ENCODE peak calls at places on chromosomes 12 and 14, in six cellular contexts. One of them, this sample, is unnamed.

GRCh38 chr14:94769413-94770250 is at the start of gene GSC:
- DNase-seq in breast epithelium: no peak
- DNase-seq in AG10803: peak; percentile 63
- DNase-seq in heart right ventricle: peak; percentile 42
- DNase-seq in lower leg skin: peak; percentile 89
- DNase-seq in GM23248: peak; percentile 84
- DNase-seq in this sample: peak; percentile 80

GRCh38 chr14:63852817-63853730 is at the start of gene SYNE2:
- DNase-seq in heart right ventricle: peak; percentile 84
- DNase-seq in breast epithelium: peak; percentile 75
- DNase-seq in lower leg skin: peak; percentile 95
- DNase-seq in GM23248: peak; percentile 78
- DNase-seq in AG10803: peak; percentile 61
- DNase-seq in this sample: peak; percentile 89

GRCh38 chr12:59151243-59151642 is 230.9 kb upstream of the LRIG3 start:
- DNase-seq in GM23248: peak; percentile 56
- DNase-seq in breast epithelium: no peak
- DNase-seq in heart right ventricle: no peak
- DNase-seq in AG10803: peak; percentile 64
- DNase-seq in lower leg skin: no peak
- DNase-seq in this sample: no peak

GRCh38 chr14:72513994-72514659 is 379.8 kb downstream of the DPF3 start:
- DNase-seq in AG10803: peak; percentile 58
- DNase-seq in GM23248: peak; percentile 81
- DNase-seq in lower leg skin: peak; percentile 57
- DNase-seq in heart right ventricle: no peak
- DNase-seq in breast epithelium: no peak
- DNase-seq in this sample: peak; percentile 60

GRCh38 chr12:51028126-51028810 is 2.1 kb upstream of the SLC11A2 start:
- DNase-seq in heart right ventricle: no peak
- DNase-seq in GM23248: peak; percentile 77
- DNase-seq in breast epithelium: no peak
- DNase-seq in lower leg skin: no peak
- DNase-seq in AG10803: peak; percentile 46
- DNase-seq in this sample: peak; percentile 86

GRCh38 chr12:46414591-46415268 is 42.2 kb upstream of the SLC38A2 start:
- DNase-seq in GM23248: no peak
- DNase-seq in heart right ventricle: no peak
- DNase-seq in lower leg skin: no peak
- DNase-seq in AG10803: no peak
- DNase-seq in breast epithelium: no peak
- DNase-seq in this sample: no peak

GRCh38 chr12:13170892-13171490 is 25.5 kb upstream of the EMP1 start:
- DNase-seq in AG10803: peak; percentile 68
- DNase-seq in GM23248: peak; percentile 62
- DNase-seq in heart right ventricle: no peak
- DNase-seq in lower leg skin: no peak
- DNase-seq in breast epithelium: no peak
- DNase-seq in this sample: no peak

GRCh38 chr12:116594325-116595038 is 35.3 kb downstream of the MAP1LC3B2 start:
- DNase-seq in AG10803: no peak
- DNase-seq in GM23248: no peak
- DNase-seq in breast epithelium: no peak
- DNase-seq in lower leg skin: peak; percentile 89
- DNase-seq in heart right ventricle: peak; percentile 40
- DNase-seq in this sample: no peak

GRCh38 chr14:87754512-87755223 is 238.3 kb downstream of the GALC start:
- DNase-seq in heart right ventricle: no peak
- DNase-seq in GM23248: no peak
- DNase-seq in AG10803: no peak
- DNase-seq in lower leg skin: no peak
- DNase-seq in breast epithelium: no peak
- DNase-seq in this sample: no peak

GRCh38 chr12:75944905-75945412 is 86.6 kb downstream of the PHLDA1 start:
- DNase-seq in AG10803: no peak
- DNase-seq in breast epithelium: no peak
- DNase-seq in lower leg skin: no peak
- DNase-seq in GM23248: no peak
- DNase-seq in heart right ventricle: no peak
- DNase-seq in this sample: no peak

GRCh38 chr12:119182701-119183493 is 4.2 kb downstream of the HSPB8 start:
- DNase-seq in breast epithelium: no peak
- DNase-seq in AG10803: no peak
- DNase-seq in lower leg skin: no peak
- DNase-seq in GM23248: no peak
- DNase-seq in heart right ventricle: no peak
- DNase-seq in this sample: no peak

GRCh38 chr12:119180380-119181040 is 1.8 kb downstream of the HSPB8 start:
- DNase-seq in heart right ventricle: peak; percentile 48
- DNase-seq in breast epithelium: no peak
- DNase-seq in AG10803: peak; percentile 74
- DNase-seq in lower leg skin: peak; percentile 92
- DNase-seq in GM23248: peak; percentile 86
- DNase-seq in this sample: no peak

GRCh38 chr12:119183942-119184695 is 5.4 kb downstream of the HSPB8 start:
- DNase-seq in breast epithelium: no peak
- DNase-seq in heart right ventricle: peak; percentile 52
- DNase-seq in lower leg skin: no peak
- DNase-seq in AG10803: no peak
- DNase-seq in GM23248: peak; percentile 26
- DNase-seq in this sample: no peak

GRCh38 chr12:119181202-119181601 is 2.5 kb downstream of the HSPB8 start:
- DNase-seq in heart right ventricle: no peak
- DNase-seq in breast epithelium: no peak
- DNase-seq in AG10803: no peak
- DNase-seq in lower leg skin: no peak
- DNase-seq in GM23248: no peak
- DNase-seq in this sample: no peak

DNA sequence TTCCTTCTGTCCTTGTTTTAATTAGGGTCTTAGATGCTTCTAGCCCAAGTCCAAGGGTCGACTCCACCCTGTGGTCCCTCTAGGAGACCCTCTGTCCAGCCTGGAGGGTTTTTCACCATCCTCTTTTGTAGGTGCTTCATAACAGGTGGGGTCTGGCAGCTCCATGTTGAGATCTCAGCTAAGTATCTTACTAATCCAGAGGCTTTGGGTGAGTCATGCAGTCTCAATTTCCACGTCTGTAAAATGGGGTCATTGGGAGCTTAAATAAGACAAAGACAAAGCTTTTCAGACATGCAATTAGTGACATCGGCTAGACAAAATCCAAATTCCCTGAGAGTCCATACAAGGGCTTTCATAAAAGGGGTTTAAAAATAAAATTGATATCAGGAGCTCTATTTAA is 3.2 kb downstream of the HSPB8 start:
- DNase-seq in GM23248: no peak
- DNase-seq in AG10803: no peak
- DNase-seq in lower leg skin: no peak
- DNase-seq in heart right ventricle: no peak
- DNase-seq in breast epithelium: no peak
- DNase-seq in this sample: no peak
- H3K4me3 ChIP-seq in GM23248: no peak overlapping the region
- H3K4me3 ChIP-seq in AG10803: no peak overlapping the region
- H3K4me3 ChIP-seq in lower leg skin: no peak overlapping the region
- H3K4me3 ChIP-seq in heart right ventricle: peak overlapping the region; percentile 82
- H3K4me3 ChIP-seq in breast epithelium: peak overlapping the region; percentile 68
- H3K4me3 ChIP-seq in this sample: no peak overlapping the region

GRCh38 chr12:9940370-9940769 is 8.2 kb upstream of the CLEC2A start:
- DNase-seq in lower leg skin: no peak
- DNase-seq in breast epithelium: no peak
- DNase-seq in AG10803: no peak
- DNase-seq in heart right ventricle: no peak
- DNase-seq in GM23248: peak; percentile 26
- DNase-seq in this sample: peak; percentile 10
- H3K4me3 ChIP-seq in lower leg skin: no peak overlapping the region
- H3K4me3 ChIP-seq in breast epithelium: no peak overlapping the region
- H3K4me3 ChIP-seq in AG10803: no peak overlapping the region
- H3K4me3 ChIP-seq in heart right ventricle: no peak overlapping the region
- H3K4me3 ChIP-seq in GM23248: no peak overlapping the region
- H3K4me3 ChIP-seq in this sample: no peak overlapping the region

GRCh38 chr12:109832534-109833306 is 478 bp downstream of the TRPV4 start:
- DNase-seq in GM23248: peak; percentile 33
- DNase-seq in lower leg skin: no peak
- DNase-seq in AG10803: no peak
- DNase-seq in breast epithelium: no peak
- DNase-seq in heart right ventricle: no peak
- DNase-seq in this sample: no peak
- H3K4me3 ChIP-seq in GM23248: peak overlapping the region; percentile 73
- H3K4me3 ChIP-seq in lower leg skin: peak overlapping the region; percentile 31
- H3K4me3 ChIP-seq in AG10803: peak overlapping the region; percentile 65
- H3K4me3 ChIP-seq in breast epithelium: peak overlapping the region; percentile 70
- H3K4me3 ChIP-seq in heart right ventricle: peak overlapping the region; percentile 58
- H3K4me3 ChIP-seq in this sample: peak overlapping the region; percentile 49

DNA sequence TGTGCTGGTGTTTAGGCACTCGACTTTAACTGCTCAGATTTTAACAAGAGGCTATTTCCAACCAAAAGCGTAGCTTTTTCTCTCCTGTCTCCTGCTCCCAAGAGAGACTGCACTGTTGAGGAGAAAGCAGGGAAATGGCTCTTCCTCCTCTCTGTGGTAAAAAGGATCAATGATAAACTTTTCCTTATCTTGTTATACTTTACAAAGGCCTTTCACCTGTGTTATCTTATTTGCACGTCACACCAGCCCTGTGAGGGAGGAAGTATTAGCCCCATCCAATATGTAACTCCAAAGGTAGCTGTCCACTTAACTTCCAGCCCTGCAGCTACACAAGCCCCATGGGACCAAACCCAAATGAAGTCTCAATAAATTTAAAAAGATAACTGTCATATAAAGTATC is 32.9 kb upstream of the ZFP36L1 start:
- DNase-seq in lower leg skin: no peak
- DNase-seq in GM23248: no peak
- DNase-seq in AG10803: no peak
- DNase-seq in breast epithelium: no peak
- DNase-seq in heart right ventricle: no peak
- DNase-seq in this sample: no peak
- H3K4me3 ChIP-seq in lower leg skin: no peak overlapping the region
- H3K4me3 ChIP-seq in GM23248: no peak overlapping the region
- H3K4me3 ChIP-seq in AG10803: no peak overlapping the region
- H3K4me3 ChIP-seq in breast epithelium: no peak overlapping the region
- H3K4me3 ChIP-seq in heart right ventricle: no peak overlapping the region
- H3K4me3 ChIP-seq in this sample: no peak overlapping the region

GRCh38 chr12:71439362-71439612 is 311 bp upstream of the LGR5 start:
- DNase-seq in lower leg skin: no peak
- DNase-seq in GM23248: no peak
- DNase-seq in AG10803: no peak
- DNase-seq in heart right ventricle: no peak
- DNase-seq in breast epithelium: no peak
- DNase-seq in this sample: no peak
- H3K4me3 ChIP-seq in lower leg skin: peak overlapping the region; percentile 23
- H3K4me3 ChIP-seq in GM23248: peak overlapping the region; percentile 53
- H3K4me3 ChIP-seq in AG10803: peak overlapping the region; percentile 49
- H3K4me3 ChIP-seq in heart right ventricle: peak overlapping the region; percentile 53
- H3K4me3 ChIP-seq in breast epithelium: peak overlapping the region; percentile 72
- H3K4me3 ChIP-seq in this sample: peak overlapping the region; percentile 70

DNA sequence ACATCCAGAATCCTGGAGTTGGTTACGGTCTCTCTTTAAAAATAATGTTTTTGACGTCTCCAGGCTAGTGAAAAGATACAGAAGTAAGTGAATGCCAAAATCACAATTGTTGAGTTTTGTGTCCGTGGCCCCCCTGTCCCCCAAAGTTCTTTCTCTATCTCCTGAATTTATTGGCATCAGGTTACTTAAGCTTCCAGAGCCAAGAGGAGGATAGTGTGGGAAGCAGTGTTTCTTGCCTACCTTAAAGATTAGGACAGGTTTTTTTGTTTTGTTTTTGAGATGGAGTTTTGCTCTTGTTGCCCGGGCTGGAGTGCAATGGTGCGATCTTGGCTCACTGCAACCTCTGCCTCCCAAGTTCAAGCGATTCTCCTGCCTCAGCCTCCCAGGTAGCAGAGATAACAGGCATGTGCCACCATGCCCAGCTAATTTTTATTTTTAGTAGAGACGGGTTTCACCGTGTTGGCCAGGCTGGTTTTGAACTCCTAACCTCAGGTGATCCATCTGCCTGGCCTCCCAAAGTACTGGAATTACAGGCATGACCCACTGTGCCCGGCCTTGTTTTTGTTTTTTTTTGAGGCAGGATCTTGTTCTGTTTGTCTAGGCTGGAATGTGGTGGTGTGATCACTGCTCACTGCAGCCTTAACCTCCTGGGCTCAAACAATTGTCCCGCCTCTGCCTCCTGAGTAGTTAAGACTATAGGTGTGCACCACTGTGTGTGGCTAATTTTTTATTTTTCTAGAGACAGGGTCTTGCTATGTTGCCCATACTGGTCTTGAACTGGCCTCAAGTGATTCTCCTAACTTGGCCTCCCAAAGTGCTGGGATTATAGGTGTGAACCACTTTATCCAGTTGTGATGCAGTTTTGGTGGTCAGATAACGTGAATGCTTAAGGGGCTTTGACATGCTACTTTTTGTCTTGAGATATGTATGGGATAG is 5.4 kb downstream of the SRSF5 start:
- DNase-seq in AG10803: no peak
- DNase-seq in heart right ventricle: no peak
- DNase-seq in breast epithelium: no peak
- DNase-seq in lower leg skin: no peak
- DNase-seq in GM23248: no peak
- DNase-seq in this sample: no peak
- H3K4me3 ChIP-seq in AG10803: no peak overlapping the region
- H3K4me3 ChIP-seq in heart right ventricle: no peak overlapping the region
- H3K4me3 ChIP-seq in breast epithelium: no peak overlapping the region
- H3K4me3 ChIP-seq in lower leg skin: no peak overlapping the region
- H3K4me3 ChIP-seq in GM23248: no peak overlapping the region
- H3K4me3 ChIP-seq in this sample: no peak overlapping the region

DNA sequence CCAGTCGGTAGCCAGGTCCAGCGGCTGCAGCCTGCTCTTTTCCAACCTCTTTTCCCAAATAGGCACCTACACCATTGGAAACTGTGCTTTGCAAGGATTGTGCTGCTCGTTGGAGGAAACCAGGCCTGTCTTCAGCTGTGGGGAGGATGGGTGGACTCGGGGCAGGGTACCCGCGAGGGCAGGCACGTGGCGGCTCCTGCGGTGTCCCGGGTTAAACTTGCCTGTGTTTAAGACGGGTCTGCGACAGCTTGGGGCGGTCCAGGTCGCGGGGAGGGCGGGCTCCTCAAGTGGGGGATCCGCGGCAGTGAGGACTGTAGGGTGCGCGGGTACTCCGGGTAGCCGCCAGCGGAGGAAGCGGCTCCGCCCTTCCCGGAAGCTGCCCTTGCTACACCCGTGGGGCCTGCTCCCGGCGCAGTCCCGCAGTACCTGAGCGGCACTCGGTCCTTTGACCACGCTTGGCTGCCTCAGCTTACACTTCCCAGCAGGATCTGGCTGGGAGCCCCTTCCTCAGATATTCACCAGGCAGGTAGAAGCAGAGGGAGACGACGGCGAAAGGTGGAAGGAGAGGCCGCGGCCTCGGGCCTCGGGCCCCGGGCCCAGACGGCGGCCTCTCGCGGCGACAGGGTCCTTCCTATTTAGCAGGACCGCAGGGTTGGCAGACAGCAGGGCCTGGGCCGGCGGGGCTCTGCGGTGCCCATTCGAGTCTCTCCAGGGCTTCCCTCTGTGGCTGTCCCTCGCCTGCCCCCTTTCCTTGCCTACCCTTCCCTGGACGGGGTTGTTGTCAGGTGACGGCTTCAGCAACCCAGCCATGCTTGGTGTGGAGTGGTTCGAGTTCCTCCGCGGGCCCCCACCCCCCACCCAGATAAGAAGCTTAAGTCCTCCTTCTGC is 2.9 kb downstream of the TTC6 start:
- DNase-seq in AG10803: no peak
- DNase-seq in GM23248: no peak
- DNase-seq in breast epithelium: peak; percentile 60
- DNase-seq in heart right ventricle: no peak
- DNase-seq in lower leg skin: no peak
- DNase-seq in this sample: no peak
- H3K4me3 ChIP-seq in AG10803: no peak overlapping the region
- H3K4me3 ChIP-seq in GM23248: peak overlapping the region; percentile 7
- H3K4me3 ChIP-seq in breast epithelium: peak overlapping the region; percentile 60
- H3K4me3 ChIP-seq in heart right ventricle: peak overlapping the region; percentile 12
- H3K4me3 ChIP-seq in lower leg skin: no peak overlapping the region
- H3K4me3 ChIP-seq in this sample: no peak overlapping the region

This sample was measured in A673.